ENCODE peak calls at places on chromosomes 3 and 15, in seven cellular contexts. One of them, this sample, is unnamed.

GRCh38 chr15:65869954-65870871 is 922 bp downstream of the RAB11A start:
- DNase-seq in CD14-positive monocyte: no peak
- DNase-seq in HFFc6: peak; percentile 25
- DNase-seq in B cell: peak; percentile 28
- DNase-seq in upper lobe of right lung: peak; percentile 67
- DNase-seq in kidney: peak; percentile 79
- DNase-seq in choroid plexus epithelial cell: peak; percentile 43
- DNase-seq in this sample: peak; percentile 40

GRCh38 chr3:4994823-4995499 is 15.7 kb downstream of the BHLHE40 start:
- DNase-seq in CD14-positive monocyte: peak; percentile 56
- DNase-seq in HFFc6: peak; percentile 93
- DNase-seq in B cell: no peak
- DNase-seq in upper lobe of right lung: no peak
- DNase-seq in kidney: peak; percentile 95
- DNase-seq in choroid plexus epithelial cell: peak; percentile 89
- DNase-seq in this sample: no peak

GRCh38 chr15:69265347-69265955 is 33.3 kb upstream of the PAQR5 start:
- DNase-seq in CD14-positive monocyte: no peak
- DNase-seq in HFFc6: no peak
- DNase-seq in B cell: no peak
- DNase-seq in upper lobe of right lung: no peak
- DNase-seq in kidney: no peak
- DNase-seq in choroid plexus epithelial cell: peak; percentile 54
- DNase-seq in this sample: no peak

GRCh38 chr15:78047631-78048409 is 29.7 kb downstream of the TBC1D2B start:
- DNase-seq in CD14-positive monocyte: no peak
- DNase-seq in HFFc6: peak; percentile 64
- DNase-seq in B cell: no peak
- DNase-seq in upper lobe of right lung: no peak
- DNase-seq in kidney: no peak
- DNase-seq in choroid plexus epithelial cell: peak; percentile 91
- DNase-seq in this sample: peak; percentile 56

GRCh38 chr3:150787741-150788370 is 24.9 kb upstream of the SIAH2 start:
- DNase-seq in CD14-positive monocyte: peak; percentile 74
- DNase-seq in HFFc6: peak; percentile 55
- DNase-seq in B cell: peak; percentile 71
- DNase-seq in upper lobe of right lung: peak; percentile 95
- DNase-seq in kidney: peak; percentile 92
- DNase-seq in choroid plexus epithelial cell: peak; percentile 81
- DNase-seq in this sample: peak; percentile 93

GRCh38 chr3:127569160-127569559 is 21.4 kb downstream of the TPRA1 start:
- DNase-seq in CD14-positive monocyte: no peak
- DNase-seq in HFFc6: no peak
- DNase-seq in B cell: no peak
- DNase-seq in upper lobe of right lung: no peak
- DNase-seq in kidney: no peak
- DNase-seq in choroid plexus epithelial cell: no peak
- DNase-seq in this sample: no peak

GRCh38 chr3:50212502-50212901 is 7.4 kb downstream of the SLC38A3 start:
- DNase-seq in CD14-positive monocyte: no peak
- DNase-seq in HFFc6: no peak
- DNase-seq in B cell: no peak
- DNase-seq in upper lobe of right lung: no peak
- DNase-seq in kidney: no peak
- DNase-seq in choroid plexus epithelial cell: no peak
- DNase-seq in this sample: no peak

GRCh38 chr15:81304226-81304625 is 19.7 kb downstream of the STARD5 start:
- DNase-seq in CD14-positive monocyte: peak; percentile 82
- DNase-seq in HFFc6: peak; percentile 64
- DNase-seq in B cell: no peak
- DNase-seq in upper lobe of right lung: peak; percentile 25
- DNase-seq in kidney: no peak
- DNase-seq in choroid plexus epithelial cell: peak; percentile 51
- DNase-seq in this sample: no peak

GRCh38 chr15:98506172-98506571 is 142.2 kb upstream of the IGF1R start:
- DNase-seq in CD14-positive monocyte: no peak
- DNase-seq in HFFc6: no peak
- DNase-seq in B cell: no peak
- DNase-seq in upper lobe of right lung: no peak
- DNase-seq in kidney: no peak
- DNase-seq in choroid plexus epithelial cell: no peak
- DNase-seq in this sample: no peak

GRCh38 chr3:52305926-52306325 is 10.2 kb upstream of the DNAH1 start:
- DNase-seq in CD14-positive monocyte: no peak
- DNase-seq in HFFc6: no peak
- DNase-seq in B cell: no peak
- DNase-seq in upper lobe of right lung: no peak
- DNase-seq in kidney: no peak
- DNase-seq in choroid plexus epithelial cell: no peak
- DNase-seq in this sample: no peak

GRCh38 chr15:40942337-40942854 is 10.9 kb upstream of the CHAC1 start:
- DNase-seq in CD14-positive monocyte: no peak
- DNase-seq in HFFc6: no peak
- DNase-seq in B cell: no peak
- DNase-seq in upper lobe of right lung: no peak
- DNase-seq in kidney: no peak
- DNase-seq in choroid plexus epithelial cell: no peak
- DNase-seq in this sample: no peak

GRCh38 chr15:66233487-66234415 is 19.8 kb downstream of the MEGF11 start:
- DNase-seq in CD14-positive monocyte: no peak
- DNase-seq in HFFc6: peak; percentile 6
- DNase-seq in B cell: no peak
- DNase-seq in upper lobe of right lung: no peak
- DNase-seq in kidney: no peak
- DNase-seq in choroid plexus epithelial cell: peak; percentile 15
- DNase-seq in this sample: peak; percentile 56

GRCh38 chr15:57866149-57866736 is 159.7 kb downstream of the POLR2M start:
- DNase-seq in CD14-positive monocyte: peak; percentile 49
- DNase-seq in HFFc6: peak; percentile 12
- DNase-seq in B cell: no peak
- DNase-seq in upper lobe of right lung: peak; percentile 81
- DNase-seq in kidney: peak; percentile 79
- DNase-seq in choroid plexus epithelial cell: peak; percentile 62
- DNase-seq in this sample: peak; percentile 78

GRCh38 chr3:54342676-54343075 is 220.3 kb downstream of the CACNA2D3 start:
- DNase-seq in CD14-positive monocyte: no peak
- DNase-seq in HFFc6: no peak
- DNase-seq in B cell: no peak
- DNase-seq in upper lobe of right lung: no peak
- DNase-seq in kidney: peak; percentile 69
- DNase-seq in choroid plexus epithelial cell: no peak
- DNase-seq in this sample: no peak

GRCh38 chr3:179842061-179842460 is 189.2 kb downstream of the USP13 start:
- DNase-seq in CD14-positive monocyte: no peak
- DNase-seq in HFFc6: no peak
- DNase-seq in B cell: no peak
- DNase-seq in upper lobe of right lung: no peak
- DNase-seq in kidney: no peak
- DNase-seq in choroid plexus epithelial cell: no peak
- DNase-seq in this sample: no peak

GRCh38 chr3:179832333-179832854 is 179.6 kb downstream of the USP13 start:
- DNase-seq in CD14-positive monocyte: no peak
- DNase-seq in HFFc6: no peak
- DNase-seq in B cell: no peak
- DNase-seq in upper lobe of right lung: no peak
- DNase-seq in kidney: no peak
- DNase-seq in choroid plexus epithelial cell: no peak
- DNase-seq in this sample: no peak

GRCh38 chr3:179833294-179833693 is 180.5 kb downstream of the USP13 start:
- DNase-seq in CD14-positive monocyte: no peak
- DNase-seq in HFFc6: no peak
- DNase-seq in B cell: no peak
- DNase-seq in upper lobe of right lung: no peak
- DNase-seq in kidney: no peak
- DNase-seq in choroid plexus epithelial cell: no peak
- DNase-seq in this sample: no peak

GRCh38 chr3:179840985-179841384 is 188.1 kb downstream of the USP13 start:
- DNase-seq in CD14-positive monocyte: no peak
- DNase-seq in HFFc6: peak; percentile 12
- DNase-seq in B cell: no peak
- DNase-seq in upper lobe of right lung: no peak
- DNase-seq in kidney: no peak
- DNase-seq in choroid plexus epithelial cell: peak; percentile 64
- DNase-seq in this sample: no peak

DNA sequence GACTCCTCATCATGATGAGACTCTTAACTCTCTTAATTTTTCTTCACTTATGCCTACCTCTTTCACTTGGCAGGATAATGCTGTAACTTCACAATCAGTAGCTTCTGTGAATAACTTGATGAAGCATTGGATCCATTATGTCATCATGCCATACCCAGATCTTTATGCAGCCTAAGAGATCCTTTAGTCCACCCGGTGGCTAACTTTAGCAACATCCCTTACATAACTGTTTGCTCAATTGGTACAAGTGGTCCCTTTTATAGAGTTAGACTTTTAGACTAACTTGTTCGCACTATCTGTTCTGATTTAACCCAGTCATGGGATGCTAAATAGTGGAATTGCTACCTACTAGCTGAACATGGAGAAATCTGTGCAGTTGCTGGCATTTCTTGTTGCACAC is 184.5 kb downstream of the USP13 start:
- DNase-seq in CD14-positive monocyte: no peak
- DNase-seq in HFFc6: peak; percentile 3
- DNase-seq in B cell: no peak
- DNase-seq in upper lobe of right lung: no peak
- DNase-seq in kidney: no peak
- DNase-seq in choroid plexus epithelial cell: peak; percentile 56
- DNase-seq in this sample: no peak
- TF ChIP-seq CTCF in CD14-positive monocyte: no peak
- TF ChIP-seq CTCF in HFFc6: peak; percentile 42
- TF ChIP-seq CTCF in B cell: no peak
- TF ChIP-seq CTCF in upper lobe of right lung: no peak
- TF ChIP-seq CTCF in kidney: no peak
- TF ChIP-seq CTCF in choroid plexus epithelial cell: peak; percentile 41
- TF ChIP-seq CTCF in this sample: no peak

GRCh38 chr3:61560452-61561373 is 658 bp upstream of the PTPRG start:
- DNase-seq in CD14-positive monocyte: no peak
- DNase-seq in HFFc6: peak; percentile 76
- DNase-seq in B cell: peak; percentile 32
- DNase-seq in upper lobe of right lung: peak; percentile 92
- DNase-seq in kidney: peak; percentile 96
- DNase-seq in choroid plexus epithelial cell: peak; percentile 91
- DNase-seq in this sample: peak; percentile 59
- TF ChIP-seq CTCF in CD14-positive monocyte: no peak
- TF ChIP-seq CTCF in HFFc6: peak; percentile 57
- TF ChIP-seq CTCF in B cell: no peak
- TF ChIP-seq CTCF in upper lobe of right lung: no peak
- TF ChIP-seq CTCF in kidney: peak; percentile 5
- TF ChIP-seq CTCF in choroid plexus epithelial cell: peak; percentile 20
- TF ChIP-seq CTCF in this sample: no peak

GRCh38 chr15:61390138-61390537 is 161.0 kb upstream of the RORA start:
- DNase-seq in CD14-positive monocyte: no peak
- DNase-seq in HFFc6: no peak
- DNase-seq in B cell: no peak
- DNase-seq in upper lobe of right lung: no peak
- DNase-seq in kidney: no peak
- DNase-seq in choroid plexus epithelial cell: peak; percentile 54
- DNase-seq in this sample: no peak
- TF ChIP-seq CTCF in CD14-positive monocyte: no peak
- TF ChIP-seq CTCF in HFFc6: no peak
- TF ChIP-seq CTCF in B cell: no peak
- TF ChIP-seq CTCF in upper lobe of right lung: no peak
- TF ChIP-seq CTCF in kidney: no peak
- TF ChIP-seq CTCF in choroid plexus epithelial cell: no peak
- TF ChIP-seq CTCF in this sample: no peak

GRCh38 chr3:38153221-38153620 is 12.1 kb upstream of the OXSR1 start:
- DNase-seq in CD14-positive monocyte: no peak
- DNase-seq in HFFc6: no peak
- DNase-seq in B cell: no peak
- DNase-seq in upper lobe of right lung: no peak
- DNase-seq in kidney: no peak
- DNase-seq in choroid plexus epithelial cell: no peak
- DNase-seq in this sample: no peak

GRCh38 chr3:38151667-38152265 is 13.3 kb downstream of the MYD88 start:
- DNase-seq in CD14-positive monocyte: peak; percentile 65
- DNase-seq in HFFc6: peak; percentile 21
- DNase-seq in B cell: no peak
- DNase-seq in upper lobe of right lung: no peak
- DNase-seq in kidney: no peak
- DNase-seq in choroid plexus epithelial cell: no peak
- DNase-seq in this sample: no peak

GRCh38 chr3:38152660-38153059 is 12.7 kb upstream of the OXSR1 start:
- DNase-seq in CD14-positive monocyte: no peak
- DNase-seq in HFFc6: no peak
- DNase-seq in B cell: no peak
- DNase-seq in upper lobe of right lung: no peak
- DNase-seq in kidney: no peak
- DNase-seq in choroid plexus epithelial cell: no peak
- DNase-seq in this sample: no peak

GRCh38 chr3:38149701-38150100 is 11.2 kb downstream of the MYD88 start:
- DNase-seq in CD14-positive monocyte: no peak
- DNase-seq in HFFc6: no peak
- DNase-seq in B cell: no peak
- DNase-seq in upper lobe of right lung: no peak
- DNase-seq in kidney: no peak
- DNase-seq in choroid plexus epithelial cell: no peak
- DNase-seq in this sample: no peak

DNA sequence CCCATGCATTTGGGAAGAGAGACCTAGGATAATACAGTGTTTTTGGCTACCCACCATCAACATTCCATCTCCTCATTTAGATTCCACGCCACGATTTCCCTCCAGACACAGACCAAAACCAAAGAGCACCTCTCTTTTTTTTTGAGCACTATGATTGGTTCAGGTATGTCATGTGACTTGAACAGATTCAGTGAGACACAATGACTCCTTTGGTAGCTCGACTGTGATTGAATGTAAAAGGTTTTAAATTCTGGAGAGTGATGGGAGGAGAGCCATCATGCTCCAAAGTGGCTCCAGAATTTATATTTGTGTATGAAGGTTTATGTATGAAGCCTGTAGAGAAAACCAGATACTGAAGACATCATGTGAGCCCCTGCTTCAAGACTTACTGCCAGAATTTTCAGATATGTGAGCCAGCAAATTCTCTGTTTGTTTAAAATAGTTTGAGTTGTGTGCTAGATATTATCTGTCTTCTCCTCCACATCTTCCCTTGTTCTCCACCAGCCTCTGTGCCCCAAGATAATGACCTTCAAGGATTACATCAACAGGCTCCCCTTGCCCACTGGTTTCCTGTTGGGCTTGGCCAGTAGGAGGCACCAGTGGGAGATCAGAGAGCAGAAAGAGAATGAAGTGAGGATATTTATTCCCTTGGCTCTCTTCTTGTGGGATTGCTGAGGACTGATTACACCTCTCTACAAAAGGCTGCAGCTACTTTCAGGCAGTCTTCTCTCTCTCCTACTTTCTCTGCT is 12.5 kb downstream of the MYD88 start:
- DNase-seq in CD14-positive monocyte: no peak
- DNase-seq in HFFc6: no peak
- DNase-seq in B cell: no peak
- DNase-seq in upper lobe of right lung: no peak
- DNase-seq in kidney: no peak
- DNase-seq in choroid plexus epithelial cell: no peak
- DNase-seq in this sample: peak; percentile 24
- TF ChIP-seq CTCF in CD14-positive monocyte: no peak
- TF ChIP-seq CTCF in HFFc6: peak; percentile 47
- TF ChIP-seq CTCF in B cell: no peak
- TF ChIP-seq CTCF in upper lobe of right lung: peak; percentile 7
- TF ChIP-seq CTCF in kidney: no peak
- TF ChIP-seq CTCF in choroid plexus epithelial cell: peak; percentile 23
- TF ChIP-seq CTCF in this sample: no peak

This sample was measured in activated CD8-positive, alpha-beta T cell treated with anti-CD3 and anti-CD28 coated beads for 36 hours.